ENCODE peak calls at places on chromosome 6, in ten cellular contexts. P is activated gamma-delta T cell treated with Interleukin-2 at 50 U/mL for 16 hours; F is HEK293T; S is GM23248; Q is stimulated activated effector memory CD8-positive, alpha-beta T cell treated with anti-CD3 and anti-CD28 coated beads, Interleukin-12 subunit alpha, Interleukin-12 subunit beta, amount 100 ng/mL, for 72 hours; D is left cardiac atrium; W is Panc1; U is iris pigment epithelial cell; X is H9; N is substantia nigra. K is an unnamed sample.

GRCh38 chr6:80689700-80690099 is 583.2 kb downstream of the BCKDHB start:
- DNase-seq in X (no peak), S (no peak), F (no peak), D (no peak), Q (no peak), N (no peak), W (no peak), U (no peak), P (no peak), K (no peak)

GRCh38 chr6:111980979-111981378 is 72.9 kb upstream of the CCN6 start:
- DNase-seq in X (no peak), S (peak; percentile 47), U (no peak), Q (no peak), D (peak; percentile 26), N (no peak), F (no peak), P (no peak), W (no peak), K (no peak)

GRCh38 chr6:53960311-53960710 is 150.9 kb upstream of the MLIP start:
- DNase-seq in Q (no peak), D (no peak), S (peak; percentile 60), F (no peak), P (no peak), X (no peak), W (no peak), N (no peak), U (peak; percentile 40), K (no peak)

GRCh38 chr6:75602164-75602896 is 650 bp downstream of the SENP6 start:
- DNase-seq in S (peak; percentile 77), X (peak; percentile 52), F (peak; percentile 26), Q (peak; percentile 52), U (peak; percentile 52), D (peak; percentile 53), P (peak; percentile 39), N (peak; percentile 62), W (no peak), K (peak; percentile 29)

GRCh38 chr6:106750146-106750900 is 120.9 kb downstream of the QRSL1 start:
- DNase-seq in Q (no peak), W (no peak), F (no peak), X (no peak), N (no peak), P (no peak), S (no peak), D (no peak), U (no peak), K (no peak)

GRCh38 chr6:3929281-3929798 is 80.2 kb downstream of the FAM50B start:
- DNase-seq in P (no peak), S (peak; percentile 86), X (no peak), W (no peak), N (no peak), D (peak; percentile 39), F (no peak), U (peak; percentile 20), Q (no peak), K (peak; percentile 66)

GRCh38 chr6:156695747-156696146 is 81.4 kb upstream of the ARID1B start:
- DNase-seq in U (no peak), W (no peak), F (no peak), Q (no peak), D (no peak), N (no peak), S (no peak), X (no peak), P (no peak), K (no peak)

GRCh38 chr6:91705646-91706045 is 1118.8 kb upstream of the MAP3K7 start:
- DNase-seq in P (no peak), F (no peak), U (no peak), N (no peak), W (no peak), Q (no peak), D (no peak), S (no peak), X (no peak), K (no peak)

GRCh38 chr6:24536466-24536865 is 41.7 kb downstream of the ALDH5A1 start:
- DNase-seq in P (no peak), S (no peak), Q (no peak), U (no peak), X (no peak), D (no peak), N (no peak), F (no peak), W (no peak), K (no peak)

GRCh38 chr6:91149914-91150674 is 563.2 kb upstream of the MAP3K7 start:
- DNase-seq in U (peak; percentile 45), D (no peak), W (no peak), S (no peak), X (no peak), P (no peak), N (no peak), F (no peak), Q (no peak), K (no peak)

GRCh38 chr6:41434803-41435470 is 99.5 kb downstream of the NCR2 start:
- DNase-seq in Q (no peak), D (no peak), W (no peak), F (no peak), U (no peak), N (no peak), P (no peak), X (no peak), S (no peak), K (no peak)

GRCh38 chr6:126040826-126041225 is 54.5 kb downstream of the TRMT11 start:
- DNase-seq in N (no peak), X (no peak), S (peak; percentile 84), U (peak; percentile 87), W (peak; percentile 47), F (no peak), D (peak; percentile 40), P (no peak), Q (no peak), K (peak; percentile 62)

GRCh38 chr6:108250240-108250866 is 10.5 kb downstream of the SNX3 start:
- DNase-seq in X (peak; percentile 34), S (peak; percentile 29), D (no peak), W (no peak), U (peak; percentile 47), N (no peak), Q (no peak), P (no peak), F (peak; percentile 29), K (peak; percentile 50)

GRCh38 chr6:141401168-141401567 is 731.6 kb upstream of the GJE1 start:
- DNase-seq in P (no peak), Q (no peak), X (no peak), U (peak; percentile 33), N (no peak), D (no peak), F (no peak), W (no peak), S (peak; percentile 12), K (no peak)

GRCh38 chr6:12233693-12234551 is 56.2 kb upstream of the EDN1 start:
- DNase-seq in X (peak; percentile 39), W (peak; percentile 47), N (peak; percentile 1), S (peak; percentile 84), P (peak; percentile 7), F (peak; percentile 58), D (no peak), U (peak; percentile 87), Q (peak; percentile 4), K (peak; percentile 81)

GRCh38 chr6:132604635-132605150 is 15.2 kb upstream of the TAAR5 start:
- DNase-seq in S (no peak), X (no peak), Q (no peak), N (no peak), W (no peak), F (no peak), P (no peak), D (no peak), U (no peak), K (no peak)

GRCh38 chr6:124066995-124067552 is 263.4 kb downstream of the NKAIN2 start:
- DNase-seq in P (no peak), U (no peak), Q (no peak), W (no peak), F (no peak), D (no peak), S (no peak), N (no peak), X (no peak), K (no peak)

GRCh38 chr6:136989591-136990578 is 54.9 kb downstream of the IL20RA start:
- DNase-seq in Q (no peak), U (no peak), X (peak; percentile 84), N (no peak), S (peak; percentile 28), W (no peak), F (peak; percentile 67), P (no peak), D (no peak), K (no peak)

GRCh38 chr6:90355965-90356364 is 59.3 kb upstream of the BACH2 start:
- DNase-seq in F (no peak), N (no peak), W (no peak), P (no peak), X (no peak), D (no peak), Q (no peak), S (no peak), U (no peak), K (no peak)

GRCh38 chr6:12160350-12160749 is 129.8 kb upstream of the EDN1 start:
- DNase-seq in W (no peak), F (no peak), D (no peak), S (peak; percentile 77), X (no peak), P (no peak), U (peak; percentile 83), N (no peak), Q (no peak), K (peak; percentile 41)

GRCh38 chr6:126723541-126724170 is 383.7 kb downstream of the CENPW start:
- DNase-seq in P (no peak), N (no peak), Q (no peak), U (no peak), F (no peak), W (no peak), X (no peak), S (peak; percentile 66), D (no peak), K (no peak)

GRCh38 chr6:136250686-136251008 is 536 bp upstream of the MTFR2 start:
- DNase-seq in W (no peak), F (no peak), P (no peak), Q (no peak), U (no peak), N (no peak), S (no peak), X (no peak), D (no peak), K (no peak)

GRCh38 chr6:167825059-167825758 is 1.5 kb upstream of the AFDN start:
- DNase-seq in Q (no peak), X (no peak), S (peak; percentile 44), U (no peak), P (no peak), N (no peak), W (no peak), F (no peak), D (no peak), K (no peak)

GRCh38 chr6:5333653-5334052 is 72.3 kb downstream of the FARS2 start:
- DNase-seq in N (no peak), X (no peak), S (peak; percentile 59), F (no peak), U (peak; percentile 9), P (no peak), Q (no peak), W (no peak), D (no peak), K (no peak)

K was measured in brain microvascular endothelial cell.